ENCODE peak calls at places on chromosomes 12 and 14, in seven cellular contexts. Y is fibroblast of lung, R is ascending aorta, C is PC-3, F is H1, T is A549, A is hepatocyte. V is an unnamed sample.

GRCh38 chr14:77455966-77456640 is 1.3 kb downstream of the VIPAS39 start:
- DNase-seq in F (no peak), T (no peak), R (no peak), C (no peak), A (no peak), Y (no peak), V (no peak)

GRCh38 chr14:59576332-59577294 is at the start of gene CCDC175:
- DNase-seq in C (peak), F (peak), R (peak), T (peak), Y (peak), A (peak), V (no peak)

GRCh38 chr12:91983935-91984334 is 161.7 kb downstream of the BTG1 start:
- DNase-seq in A (no peak), Y (no peak), F (no peak), R (no peak), T (no peak), C (no peak), V (no peak)

GRCh38 chr12:99154264-99154982 is 493.1 kb upstream of the GARIN6 start:
- DNase-seq in T (no peak), R (no peak), F (peak), A (no peak), C (no peak), Y (no peak), V (no peak)

GRCh38 chr12:109387425-109388166 is 39.9 kb downstream of the MYO1H start:
- DNase-seq in A (peak), T (peak), C (peak), R (no peak), F (peak), Y (peak), V (no peak)

GRCh38 chr12:130342842-130343241 is 5.2 kb downstream of the PIWIL1 start:
- DNase-seq in T (no peak), Y (no peak), R (no peak), A (no peak), F (no peak), C (no peak), V (no peak)

GRCh38 chr12:123076604-123077297 is 74.1 kb downstream of the PITPNM2 start:
- DNase-seq in T (no peak), C (peak), R (no peak), F (no peak), A (no peak), Y (no peak), V (no peak)

GRCh38 chr12:132439333-132439904 is 50.5 kb upstream of the FBRSL1 start:
- DNase-seq in C (no peak), A (no peak), T (no peak), R (no peak), Y (no peak), F (no peak), V (no peak)

GRCh38 chr12:64826234-64826633 is 1.8 kb downstream of the TBC1D30 start:
- DNase-seq in Y (peak), A (peak), F (peak), C (no peak), T (no peak), R (no peak), V (no peak)

GRCh38 chr12:106840217-106840616 is 65.7 kb downstream of the RIC8B start:
- DNase-seq in T (peak), C (peak), F (no peak), A (peak), Y (peak), R (no peak), V (no peak)

GRCh38 chr12:120654656-120655055 is 14.2 kb downstream of the CABP1 start:
- DNase-seq in C (no peak), Y (no peak), T (no peak), R (peak), A (no peak), F (no peak), V (no peak)
- H3K27ac ChIP-seq in C (no peak), Y (no peak), T (no peak), R (peak), A (no peak), F (no peak), V (no peak)

GRCh38 chr14:63205281-63205575 is 985 bp downstream of the RHOJ start:
- DNase-seq in C (no peak), T (no peak), F (no peak), Y (peak), A (no peak), R (no peak), V (no peak)

GRCh38 chr14:63205850-63206249 is 1.6 kb downstream of the RHOJ start:
- DNase-seq in A (no peak), T (no peak), F (no peak), R (no peak), Y (peak), C (no peak), V (no peak)

GRCh38 chr14:63203015-63203414 is 1.2 kb upstream of the RHOJ start:
- DNase-seq in C (no peak), A (no peak), T (no peak), F (no peak), R (no peak), Y (no peak), V (no peak)

GRCh38 chr14:63204407-63205280 is at the start of gene RHOJ:
- DNase-seq in T (no peak), F (peak), Y (peak), C (no peak), A (peak), R (no peak), V (no peak)

GRCh38 chr14:63203618-63204406 is 431 bp upstream of the RHOJ start:
- DNase-seq in C (peak), F (peak), R (peak), T (peak), Y (peak), A (peak), V (no peak)
- H3K27ac ChIP-seq in C (no peak), F (no peak), R (peak), T (no peak), Y (peak), A (peak), V (peak)

GRCh38 chr14:88825503-88825902 is 1.1 kb downstream of the TTC8 start:
- DNase-seq in C (no peak), F (no peak), A (no peak), R (no peak), T (no peak), Y (no peak), V (no peak)

GRCh38 chr14:88821888-88822287 is 2.6 kb upstream of the TTC8 start:
- DNase-seq in F (no peak), T (no peak), A (no peak), Y (no peak), C (no peak), R (no peak), V (no peak)

GRCh38 chr14:88823968-88824313 is 510 bp upstream of the TTC8 start:
- DNase-seq in T (no peak), R (no peak), F (no peak), A (no peak), Y (no peak), C (no peak), V (no peak)

GRCh38 chr14:88824314-88825077 is at the start of gene TTC8:
- DNase-seq in R (peak), F (peak), T (peak), A (peak), C (peak), Y (peak), V (peak)

DNA sequence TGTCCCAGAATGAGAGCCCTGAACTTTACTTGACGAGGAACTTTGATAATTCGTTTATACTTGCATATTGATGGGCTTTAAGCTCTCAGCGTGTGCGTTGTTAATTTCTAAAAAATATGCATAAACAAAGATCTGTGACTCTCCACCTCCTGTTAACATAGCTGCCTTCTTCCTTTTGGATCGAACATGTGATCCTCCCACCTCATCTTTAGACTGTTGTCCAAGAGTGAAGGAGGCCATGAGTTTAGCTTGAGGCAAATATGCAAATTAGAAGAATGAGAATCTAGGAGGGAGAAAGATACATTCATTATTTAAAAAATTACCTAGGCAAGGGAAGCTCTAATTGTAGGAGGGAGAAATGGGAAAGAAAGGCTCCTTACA is 617 bp downstream of the TTC8 start:
- DNase-seq in F (no peak), C (no peak), R (no peak), Y (no peak), T (no peak), A (no peak), V (no peak)
- H3K27ac ChIP-seq in F (no peak), C (peak), R (peak), Y (peak), T (peak), A (peak), V (peak)

GRCh38 chr14:92886337-92886736 is 36.6 kb upstream of the CHGA start:
- DNase-seq in Y (no peak), F (no peak), A (no peak), C (no peak), R (no peak), T (no peak), V (no peak)

GRCh38 chr14:92884410-92884809 is 38.5 kb upstream of the CHGA start:
- DNase-seq in R (no peak), A (no peak), Y (no peak), T (no peak), F (no peak), C (no peak), V (no peak)

GRCh38 chr14:92883066-92883465 is 39.9 kb upstream of the CHGA start:
- DNase-seq in C (no peak), R (no peak), Y (no peak), A (no peak), F (no peak), T (no peak), V (no peak)

GRCh38 chr14:92887157-92887556 is 35.8 kb upstream of the CHGA start:
- DNase-seq in A (no peak), T (no peak), C (no peak), R (no peak), Y (no peak), F (no peak), V (no peak)

GRCh38 chr14:92885279-92886061 is 37.5 kb upstream of the CHGA start:
- DNase-seq in Y (no peak), A (no peak), R (no peak), T (no peak), F (no peak), C (no peak), V (no peak)
- H3K27ac ChIP-seq in Y (no peak), A (no peak), R (no peak), T (no peak), F (no peak), C (no peak), V (no peak)

V was measured in epithelial cell of prostate.